ENCODE peak calls at places on chromosomes 1 and 21, in nine cellular contexts. X, O, E, L, G, I, R, K and S are unnamed samples. For H3K27me3, the result is how much of the 10 kb centered on the place peaks cover.

GRCh38 chr1:24897263-24898151 is 32.6 kb downstream of the RUNX3 start:
- DNase-seq in E (no peak), X (no peak), I (peak), G (no peak), R (no peak), K (no peak), O (no peak), L (no peak), S (no peak)

GRCh38 chr1:218274551-218274950 is 10.5 kb upstream of the RRP15 start:
- DNase-seq in E (no peak), I (no peak), R (no peak), K (no peak), G (no peak), L (no peak), X (no peak), O (no peak), S (no peak)

GRCh38 chr21:31992391-31992790 is 119.6 kb downstream of the HUNK start:
- DNase-seq in E (no peak), I (no peak), X (no peak), R (no peak), L (no peak), K (no peak), G (no peak), O (no peak), S (no peak)

GRCh38 chr1:241734533-241734932 is 82.5 kb downstream of the WDR64 start:
- DNase-seq in E (no peak), R (no peak), X (no peak), L (no peak), O (no peak), I (no peak), G (no peak), K (no peak), S (no peak)

GRCh38 chr21:30340714-30341573 is 3.5 kb upstream of the KRTAP27-1 start:
- DNase-seq in E (no peak), X (peak), G (no peak), O (peak), K (no peak), L (no peak), I (no peak), R (peak), S (peak)

GRCh38 chr1:41315482-41315823 is 45.8 kb upstream of the FOXO6 start:
- DNase-seq in R (no peak), E (peak), L (no peak), O (no peak), G (no peak), X (no peak), I (no peak), K (no peak), S (no peak)

GRCh38 chr21:42568834-42569731 is 55.4 kb downstream of the SLC37A1 start:
- DNase-seq in G (peak), R (no peak), I (peak), X (peak), K (peak), E (no peak), O (peak), L (peak), S (peak)

GRCh38 chr1:9473032-9473792 is 66.1 kb upstream of the SLC25A33 start:
- DNase-seq in I (peak), G (peak), L (peak), R (no peak), X (peak), E (no peak), K (peak), O (peak), S (peak)

GRCh38 chr1:214402583-214403216 is 121.7 kb downstream of the SMYD2 start:
- DNase-seq in G (no peak), X (no peak), O (no peak), E (no peak), I (no peak), L (no peak), R (no peak), K (no peak), S (no peak)

GRCh38 chr1:29355375-29355774 is 119.1 kb downstream of the PTPRU start:
- DNase-seq in G (no peak), O (no peak), E (no peak), R (no peak), X (no peak), L (no peak), K (no peak), I (peak), S (no peak)

GRCh38 chr1:119646521-119647227 is 1.4 kb downstream of the ZNF697 start:
- DNase-seq in X (no peak), O (no peak), L (no peak), I (no peak), E (no peak), R (no peak), K (no peak), G (no peak), S (no peak)

GRCh38 chr1:39899611-39900538 is 1.8 kb downstream of the MYCL start:
- DNase-seq in G (no peak), E (no peak), R (no peak), O (no peak), X (no peak), L (no peak), K (no peak), I (no peak), S (no peak)

GRCh38 chr1:151570819-151571218 is 30.7 kb downstream of the TUFT1 start:
- DNase-seq in I (no peak), R (no peak), L (no peak), K (no peak), O (no peak), E (no peak), G (no peak), X (no peak), S (no peak)

GRCh38 chr1:47434051-47434842 is 3.6 kb upstream of the FOXD2 start:
- DNase-seq in G (peak), O (peak), R (peak), K (peak), E (no peak), L (peak), I (peak), X (peak), S (peak)

GRCh38 chr1:174830019-174830418 is 169.7 kb upstream of the CACYBP start:
- DNase-seq in K (no peak), I (no peak), O (no peak), G (no peak), E (no peak), X (no peak), L (no peak), R (no peak), S (no peak)

GRCh38 chr1:232628335-232629214 is 1.4 kb downstream of the SIPA1L2 start:
- DNase-seq in X (no peak), G (no peak), L (no peak), K (no peak), E (no peak), I (no peak), O (peak), R (no peak), S (peak)

GRCh38 chr1:66237722-66238479 is 296.1 kb upstream of the SGIP1 start:
- DNase-seq in L (no peak), K (no peak), X (no peak), O (no peak), I (no peak), G (no peak), E (no peak), R (peak), S (no peak)

GRCh38 chr21:43816611-43817071 is 27.3 kb downstream of the RRP1 start:
- DNase-seq in L (no peak), K (no peak), G (no peak), O (no peak), E (no peak), X (peak), I (peak), R (no peak), S (no peak)

GRCh38 chr1:56446531-56447098 is 132.7 kb downstream of the PLPP3 start:
- DNase-seq in E (no peak), R (no peak), G (peak), L (peak), I (no peak), X (peak), K (no peak), O (peak), S (peak)

GRCh38 chr1:59138402-59138801 is 158.5 kb upstream of the FGGY start:
- DNase-seq in X (no peak), E (peak), K (no peak), L (no peak), G (no peak), I (no peak), O (no peak), R (no peak), S (no peak)
- TF ChIP-seq POLR2A in X (no peak), E (no peak), K (no peak), L (no peak), G (no peak), I (no peak), O (no peak), R (no peak), S (no peak)

GRCh38 chr1:107739183-107739582 is 225.8 kb downstream of the VAV3 start:
- DNase-seq in I (no peak), O (no peak), E (no peak), R (no peak), L (no peak), X (no peak), G (no peak), K (no peak), S (no peak)

GRCh38 chr1:107741242-107741641 is 223.7 kb downstream of the VAV3 start:
- DNase-seq in L (no peak), R (no peak), I (peak), G (no peak), E (no peak), K (no peak), O (no peak), X (no peak), S (no peak)

GRCh38 chr1:107740574-107740973 is 224.4 kb downstream of the VAV3 start:
- DNase-seq in X (no peak), E (no peak), L (no peak), R (no peak), K (no peak), O (no peak), G (no peak), I (no peak), S (no peak)

DNA sequence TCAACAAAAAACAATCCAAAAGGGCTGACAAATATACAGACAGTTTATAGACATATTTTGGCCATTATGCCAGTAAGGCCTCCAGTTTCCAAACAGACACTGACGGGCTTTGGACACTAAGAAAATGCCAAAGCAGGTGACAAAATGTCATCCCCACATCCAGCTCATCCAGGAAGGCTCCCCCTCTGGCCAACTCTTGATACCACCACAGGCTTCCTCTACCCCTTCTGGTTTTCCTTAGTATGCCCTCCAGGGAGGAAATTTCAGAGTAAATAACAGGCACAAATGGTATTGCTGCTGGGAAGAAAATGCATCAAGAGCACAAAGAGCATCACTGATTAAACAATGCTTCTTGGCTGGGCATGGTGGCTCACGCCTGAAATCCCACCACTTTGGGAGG is 225.3 kb downstream of the VAV3 start:
- DNase-seq in X (no peak), K (no peak), G (no peak), E (no peak), I (no peak), R (no peak), O (no peak), L (no peak), S (no peak)
- TF ChIP-seq CTCF in X (no peak), K (no peak), G (no peak), E (no peak), I (no peak), R (no peak), O (no peak), L (no peak), S (no peak)

DNA sequence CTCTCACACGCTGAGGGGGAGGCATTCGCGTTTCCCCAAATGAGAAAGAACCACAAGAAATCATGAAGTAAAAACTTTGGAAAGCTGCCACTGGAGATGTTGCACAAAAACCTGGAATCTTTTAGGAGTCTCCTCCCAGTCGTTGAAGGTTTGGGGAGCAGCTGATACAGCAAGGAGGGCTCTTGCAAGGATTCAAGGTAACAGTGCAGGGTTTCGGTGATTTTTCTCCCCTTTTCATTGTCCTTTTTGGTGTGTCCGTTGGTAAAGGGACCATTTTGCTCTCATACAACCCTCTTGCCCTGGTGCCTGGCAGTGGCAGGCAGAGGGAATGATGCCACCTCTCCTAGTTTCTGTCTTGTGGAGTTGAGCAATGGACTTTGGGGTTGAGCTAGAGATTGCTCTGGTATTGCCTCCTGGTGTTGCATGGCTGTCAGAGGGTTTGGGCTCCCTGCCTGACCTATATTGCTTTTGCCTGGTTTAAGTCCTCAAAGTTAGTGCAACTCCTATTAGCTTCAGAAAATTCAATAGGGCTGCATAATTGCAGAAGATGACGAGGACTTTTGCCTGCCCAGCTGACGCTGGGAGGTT is 872 bp downstream of the BRINP2 start:
- DNase-seq in G (no peak), R (no peak), X (no peak), K (no peak), L (no peak), O (no peak), E (no peak), I (no peak), S (no peak)
- H3K27me3 ChIP-seq in G (under half), R (under half), X (half or more), K (under half), L (under half), O (under half), E (under half), I (under half), S (under half)

GRCh38 chr1:109739738-109740614 is 862 bp downstream of the GSTM3 start:
- DNase-seq in R (peak), G (peak), E (peak), X (peak), I (peak), O (peak), L (peak), K (peak), S (peak)
- TF ChIP-seq POLR2A in R (peak), G (peak), E (peak), X (peak), I (peak), O (no peak), L (peak), K (peak), S (peak)

GRCh38 chr1:12276225-12276624 is 46.4 kb downstream of the VPS13D start:
- DNase-seq in G (peak), X (peak), L (peak), I (no peak), R (no peak), E (no peak), K (no peak), O (peak), S (peak)

GRCh38 chr1:12278998-12279397 is 49.2 kb downstream of the VPS13D start:
- DNase-seq in E (no peak), L (no peak), X (no peak), G (no peak), O (no peak), I (no peak), R (no peak), K (no peak), S (no peak)

GRCh38 chr1:12272770-12273169 is 42.9 kb downstream of the VPS13D start:
- DNase-seq in X (no peak), G (no peak), I (no peak), R (no peak), O (no peak), L (no peak), E (no peak), K (no peak), S (no peak)

GRCh38 chr1:12271033-12271432 is 41.2 kb downstream of the VPS13D start:
- DNase-seq in R (no peak), O (no peak), L (no peak), K (no peak), G (no peak), X (no peak), I (no peak), E (no peak), S (no peak)

GRCh38 chr1:12275370-12275769 is 45.5 kb downstream of the VPS13D start:
- DNase-seq in E (no peak), K (peak), G (peak), I (no peak), R (no peak), X (peak), L (no peak), O (peak), S (peak)
- TF ChIP-seq CTCF in E (peak), K (peak), G (peak), I (peak), R (peak), X (peak), L (peak), O (peak), S (peak)

GRCh38 chr1:7613851-7614205 is 157.3 kb upstream of the VAMP3 start:
- DNase-seq in I (no peak), K (no peak), L (peak), O (no peak), R (no peak), G (no peak), X (no peak), E (no peak), S (no peak)

GRCh38 chr1:7616076-7616833 is 154.8 kb upstream of the VAMP3 start:
- DNase-seq in X (peak), K (peak), O (peak), I (no peak), L (peak), G (no peak), R (peak), E (no peak), S (peak)

GRCh38 chr1:7615138-7615537 is 156.0 kb upstream of the VAMP3 start:
- DNase-seq in L (peak), O (no peak), K (no peak), G (no peak), I (no peak), X (no peak), E (no peak), R (no peak), S (no peak)

GRCh38 chr1:7613106-7613850 is 157.8 kb upstream of the VAMP3 start:
- DNase-seq in G (no peak), K (no peak), R (no peak), X (peak), L (peak), O (no peak), I (no peak), E (no peak), S (no peak)

DNA sequence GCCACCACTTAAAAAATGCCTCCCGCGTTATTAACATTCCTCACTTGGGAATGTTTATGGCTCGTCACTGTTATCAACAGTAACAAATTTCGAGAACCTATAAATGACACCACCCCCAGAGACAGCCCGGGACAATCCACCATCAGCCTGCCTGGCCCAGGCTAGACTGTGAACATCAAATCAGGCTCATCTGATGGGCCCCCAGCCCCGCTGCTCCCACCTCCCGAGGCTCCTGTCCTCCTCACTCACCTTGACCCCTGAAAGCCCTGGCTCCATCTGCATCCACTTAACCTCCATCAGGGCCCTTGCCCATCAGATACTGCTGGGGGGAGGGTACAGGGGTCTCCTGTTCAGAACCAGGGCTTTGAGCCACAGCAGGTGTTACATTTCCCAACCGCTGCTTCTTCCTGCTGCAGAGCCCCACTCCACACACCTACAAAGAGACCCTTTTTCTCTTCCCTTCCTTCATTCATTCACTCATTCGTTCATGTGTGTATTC is 156.5 kb upstream of the VAMP3 start:
- DNase-seq in R (no peak), I (no peak), L (peak), X (no peak), K (no peak), E (no peak), O (no peak), G (no peak), S (no peak)
- H3K27me3 ChIP-seq in R (under half), I (under half), L (under half), X (under half), K (under half), E (under half), O (under half), G (under half), S (under half)

DNA sequence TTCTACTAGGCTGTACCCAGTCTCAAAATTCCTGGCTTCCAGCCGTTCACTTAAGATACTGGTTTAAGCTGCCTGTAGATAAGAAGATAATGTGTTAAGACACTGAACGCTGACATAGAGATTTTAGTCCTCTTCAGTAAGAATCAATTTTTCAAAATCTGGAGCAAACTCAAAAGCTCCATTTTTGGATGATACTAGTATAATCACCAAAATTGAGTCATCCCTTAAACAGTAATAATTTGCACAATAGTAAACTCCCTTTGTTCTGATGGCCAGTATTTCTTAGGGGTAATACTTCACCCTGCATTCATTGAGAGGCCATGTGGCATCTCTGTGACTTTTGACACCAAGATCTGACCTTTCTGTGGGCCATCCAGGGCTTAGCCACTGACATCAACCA is 299.8 kb upstream of the USP25 start:
- DNase-seq in G (no peak), O (no peak), I (no peak), E (no peak), R (no peak), L (no peak), K (no peak), X (no peak), S (no peak)
- TF ChIP-seq POLR2A in G (no peak), O (no peak), I (no peak), E (no peak), R (no peak), L (no peak), K (no peak), X (no peak), S (no peak)

GRCh38 chr1:88061830-88062177 is 622.3 kb upstream of the PKN2 start:
- DNase-seq in I (no peak), K (no peak), X (no peak), G (no peak), E (no peak), R (no peak), O (no peak), L (no peak), S (no peak)
- TF ChIP-seq CTCF in I (no peak), K (no peak), X (peak), G (no peak), E (no peak), R (no peak), O (no peak), L (no peak), S (no peak)